ENCODE peak calls at places on chromosome 4, in eight cellular contexts. N is EH; Y is GM23248; R is stimulated activated CD8-positive, alpha-beta memory T cell treated with anti-CD3 and anti-CD28 coated beads, Interleukin-2, amount 100 ng/mL, for 48 hours; L is NCI-H748 treated with DMSO at 0.1 percent for 48 hours; Q is NCI-H2029; H is head of caudate nucleus; Z is brain pericyte. K is an unnamed sample.

GRCh38 chr4:30350288-30350687 is 369.9 kb upstream of the PCDH7 start:
- DNase-seq in N (no peak), Y (no peak), R (no peak), L (no peak), Q (no peak), H (no peak), Z (no peak), K (no peak)

GRCh38 chr4:138834029-138834428 is 181.6 kb upstream of the NOCT start:
- DNase-seq in N (no peak), Y (no peak), R (no peak), L (no peak), Q (no peak), H (no peak), Z (no peak), K (no peak)

GRCh38 chr4:47914926-47915237 is 499 bp upstream of the NFXL1 start:
- DNase-seq in N (no peak), Y (no peak), R (no peak), L (no peak), Q (no peak), H (no peak), Z (no peak), K (no peak)

GRCh38 chr4:77163636-77164035 is 6.6 kb downstream of the CCNG2 start:
- DNase-seq in N (no peak), Y (no peak), R (no peak), L (no peak), Q (no peak), H (no peak), Z (no peak), K (no peak)

GRCh38 chr4:95546866-95547707 is 1.7 kb downstream of the UNC5C start:
- DNase-seq in N (no peak), Y (peak; percentile 3), R (no peak), L (no peak), Q (no peak), H (no peak), Z (no peak), K (no peak)

GRCh38 chr4:177632481-177632880 is 190.2 kb upstream of the AGA start:
- DNase-seq in N (no peak), Y (no peak), R (no peak), L (no peak), Q (no peak), H (no peak), Z (no peak), K (no peak)

GRCh38 chr4:176920694-176921093 is 128.0 kb upstream of the VEGFC start:
- DNase-seq in N (peak; percentile 78), Y (peak; percentile 90), R (no peak), L (no peak), Q (no peak), H (no peak), Z (no peak), K (no peak)

GRCh38 chr4:155911905-155912304 is 8.4 kb downstream of the TDO2 start:
- DNase-seq in N (no peak), Y (no peak), R (no peak), L (no peak), Q (no peak), H (no peak), Z (no peak), K (no peak)

GRCh38 chr4:141702472-141703182 is 66.2 kb downstream of the IL15 start:
- DNase-seq in N (no peak), Y (no peak), R (no peak), L (no peak), Q (peak; percentile 46), H (no peak), Z (no peak), K (no peak)

GRCh38 chr4:26785766-26786165 is 74.9 kb upstream of the STIM2 start:
- DNase-seq in N (no peak), Y (no peak), R (no peak), L (no peak), Q (no peak), H (no peak), Z (no peak), K (no peak)

GRCh38 chr4:69754926-69755580 is 5.4 kb downstream of the SULT1B1 start:
- DNase-seq in N (no peak), Y (no peak), R (no peak), L (no peak), Q (no peak), H (no peak), Z (no peak), K (no peak)

GRCh38 chr4:130636486-130636885 is 1540.5 kb downstream of the C4orf33 start:
- DNase-seq in N (no peak), Y (no peak), R (no peak), L (no peak), Q (no peak), H (no peak), Z (no peak), K (no peak)

GRCh38 chr4:51874551-51874950 is 31.6 kb downstream of the DCUN1D4 start:
- DNase-seq in N (no peak), Y (no peak), R (no peak), L (no peak), Q (no peak), H (no peak), Z (no peak), K (no peak)

GRCh38 chr4:118327554-118328241 is 25.1 kb downstream of the PRSS12 start:
- DNase-seq in N (peak; percentile 89), Y (peak; percentile 59), R (no peak), L (no peak), Q (no peak), H (no peak), Z (no peak), K (no peak)

GRCh38 chr4:25449270-25449669 is 72.2 kb downstream of the ANAPC4 start:
- DNase-seq in N (peak; percentile 78), Y (peak; percentile 61), R (no peak), L (no peak), Q (no peak), H (no peak), Z (no peak), K (no peak)

GRCh38 chr4:169010125-169011023 is at the start of gene CBR4:
- DNase-seq in N (peak; percentile 99), Y (peak; percentile 99), R (peak; percentile 90), L (peak; percentile 75), Q (peak; percentile 94), H (peak; percentile 99), Z (peak; percentile 96), K (peak; percentile 96)

GRCh38 chr4:2352171-2352570 is 66.3 kb downstream of the ZFYVE28 start:
- DNase-seq in N (no peak), Y (no peak), R (no peak), L (no peak), Q (no peak), H (no peak), Z (no peak), K (no peak)

GRCh38 chr4:85759392-85759791 is 284.4 kb downstream of the ARHGAP24 start:
- DNase-seq in N (no peak), Y (no peak), R (no peak), L (no peak), Q (no peak), H (no peak), Z (no peak), K (no peak)

K was measured in ovary.